ENCODE peak calls at places on chromosomes 16 and 17, in eight cellular contexts. L is OCI-LY7, V is endothelial cell of umbilical vein, T is left ventricle myocardium inferior, U is heart right ventricle, B is ovary, Z is mucosa of descending colon, K is Panc1. D is an unnamed sample. For H3K36me3 and H3K4me1, the result is how much of the 10 kb centered on the place peaks cover.

GRCh38 chr16:81277681-81278080 is 37.1 kb upstream of the GAN start:
- DNase-seq in L (no peak), V (no peak), T (no peak), U (no peak), B (no peak), Z (no peak), K (no peak), D (peak)

GRCh38 chr16:66580605-66581209 is 1.4 kb downstream of the CMTM2 start:
- DNase-seq in L (no peak), V (no peak), T (no peak), U (no peak), B (no peak), Z (no peak), K (no peak), D (no peak)

GRCh38 chr17:17723354-17724261 is 42.4 kb downstream of the RAI1 start:
- DNase-seq in L (no peak), V (peak), T (no peak), U (no peak), B (peak), Z (no peak), K (no peak), D (no peak)

GRCh38 chr16:8859913-8860881 is 8.6 kb downstream of the CARHSP1 start:
- DNase-seq in L (no peak), V (peak), T (peak), U (no peak), B (peak), Z (peak), K (no peak), D (peak)

GRCh38 chr17:83145358-83145738 is 65.9 kb downstream of the METRNL start:
- DNase-seq in L (no peak), V (no peak), T (no peak), U (no peak), B (no peak), Z (no peak), K (no peak), D (no peak)

GRCh38 chr17:13086142-13086769 is 68.4 kb upstream of the ELAC2 start:
- DNase-seq in L (no peak), V (no peak), T (peak), U (no peak), B (no peak), Z (no peak), K (no peak), D (no peak)

GRCh38 chr17:83076930-83077329 is 2.5 kb upstream of the METRNL start:
- DNase-seq in L (no peak), V (no peak), T (no peak), U (no peak), B (no peak), Z (no peak), K (no peak), D (peak)

GRCh38 chr16:88539261-88539651 is 30.9 kb upstream of the ZC3H18 start:
- DNase-seq in L (no peak), V (no peak), T (no peak), U (no peak), B (no peak), Z (no peak), K (no peak), D (no peak)

GRCh38 chr16:13779676-13780075 is 140.3 kb upstream of the ERCC4 start:
- DNase-seq in L (no peak), V (no peak), T (no peak), U (no peak), B (no peak), Z (no peak), K (no peak), D (no peak)

GRCh38 chr17:40284085-40284713 is 3.5 kb upstream of the CDC6 start:
- DNase-seq in L (no peak), V (peak), T (no peak), U (no peak), B (no peak), Z (no peak), K (no peak), D (peak)

GRCh38 chr17:45787044-45787443 is 2.9 kb downstream of the CRHR1 start:
- DNase-seq in L (no peak), V (no peak), T (no peak), U (no peak), B (no peak), Z (no peak), K (no peak), D (no peak)

GRCh38 chr16:4052801-4053662 is 63.2 kb downstream of the ADCY9 start:
- DNase-seq in L (no peak), V (peak), T (peak), U (peak), B (no peak), Z (peak), K (no peak), D (no peak)

GRCh38 chr16:50093607-50094570 is 28.1 kb downstream of the HEATR3 start:
- DNase-seq in L (no peak), V (peak), T (peak), U (peak), B (no peak), Z (no peak), K (no peak), D (no peak)

GRCh38 chr16:745739-746138 is 4.9 kb upstream of the CIAO3 start:
- DNase-seq in L (peak), V (no peak), T (no peak), U (no peak), B (no peak), Z (peak), K (no peak), D (no peak)

GRCh38 chr17:82039695-82040299 is 2.3 kb upstream of the DCXR start:
- DNase-seq in L (no peak), V (no peak), T (no peak), U (no peak), B (no peak), Z (no peak), K (no peak), D (no peak)

GRCh38 chr17:74466111-74466784 is at the start of gene CD300A:
- DNase-seq in L (peak), V (no peak), T (peak), U (peak), B (no peak), Z (peak), K (no peak), D (no peak)

GRCh38 chr17:36942031-36942599 is 4.8 kb downstream of the LHX1 start:
- DNase-seq in L (no peak), V (no peak), T (no peak), U (no peak), B (no peak), Z (no peak), K (no peak), D (no peak)

GRCh38 chr17:28485049-28485448 is 11.6 kb downstream of the SLC13A2 start:
- DNase-seq in L (no peak), V (no peak), T (no peak), U (no peak), B (no peak), Z (no peak), K (no peak), D (no peak)

GRCh38 chr16:54482892-54483574 is 196.4 kb upstream of the IRX3 start:
- DNase-seq in L (no peak), V (no peak), T (peak), U (peak), B (no peak), Z (no peak), K (no peak), D (no peak)

GRCh38 chr16:89565506-89566372 is 5.3 kb downstream of the RPL13 start:
- DNase-seq in L (peak), V (peak), T (peak), U (no peak), B (peak), Z (peak), K (no peak), D (peak)

GRCh38 chr16:2691491-2692248 is 9.3 kb downstream of the KCTD5 start:
- DNase-seq in L (no peak), V (no peak), T (peak), U (no peak), B (no peak), Z (peak), K (no peak), D (no peak)

DNA sequence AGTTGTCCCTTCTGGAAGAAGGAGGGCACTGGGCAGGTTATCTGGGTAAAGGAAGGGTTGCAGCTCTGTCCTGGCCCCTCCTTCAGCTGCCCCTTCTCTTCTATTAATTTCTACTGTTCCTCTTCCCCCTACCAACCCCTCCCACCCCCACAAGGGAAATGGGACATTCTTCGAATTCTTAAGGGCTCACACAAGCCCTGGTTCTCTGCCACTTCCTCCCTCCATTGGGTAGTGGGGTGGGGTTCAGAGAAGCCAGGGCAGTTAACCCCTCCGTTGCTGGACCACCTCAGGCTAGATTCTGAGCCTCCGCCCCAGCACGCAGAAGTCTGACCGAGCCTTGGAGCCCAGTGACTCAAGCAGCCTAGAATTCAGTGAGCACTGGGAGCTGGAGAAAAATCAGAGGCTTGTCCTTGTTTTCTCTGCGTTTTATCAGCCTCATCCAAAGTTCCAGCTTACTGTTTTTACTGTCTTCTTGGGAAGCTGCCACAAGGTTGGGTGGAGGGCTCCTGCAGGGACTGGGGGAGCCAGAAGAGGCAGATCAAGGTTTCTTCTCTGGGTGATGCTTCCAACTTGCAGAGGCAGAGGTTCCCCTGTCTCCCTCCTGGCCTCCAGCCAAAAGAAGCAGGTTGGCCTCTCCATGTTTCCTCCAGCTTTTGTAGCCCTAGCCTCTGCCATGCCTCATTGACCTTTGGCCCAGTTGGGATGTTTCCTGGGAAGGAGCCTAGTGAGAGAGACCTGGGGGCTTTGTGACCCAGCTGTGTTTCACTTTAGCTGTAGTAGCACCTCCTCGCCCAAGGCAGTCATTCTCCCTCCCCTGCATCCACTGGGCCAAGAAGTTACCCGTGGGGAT is 10.2 kb downstream of the LASP1 start:
- DNase-seq in L (peak), V (peak), T (no peak), U (peak), B (peak), Z (peak), K (no peak), D (peak)
- H3K36me3 ChIP-seq in L (half or more), V (under half), T (under half), U (under half), B (under half), Z (under half), K (under half), D (under half)

GRCh38 chr16:19219836-19220235 is 51.8 kb downstream of the SYT17 start:
- DNase-seq in L (no peak), V (no peak), T (no peak), U (no peak), B (no peak), Z (no peak), K (no peak), D (no peak)

GRCh38 chr16:19227643-19228042 is 57.9 kb upstream of the CLEC19A start:
- DNase-seq in L (no peak), V (no peak), T (no peak), U (no peak), B (no peak), Z (no peak), K (no peak), D (no peak)

GRCh38 chr16:19218581-19218980 is 50.5 kb downstream of the SYT17 start:
- DNase-seq in L (no peak), V (no peak), T (no peak), U (no peak), B (no peak), Z (no peak), K (no peak), D (no peak)

GRCh38 chr16:19228057-19228456 is 57.5 kb upstream of the CLEC19A start:
- DNase-seq in L (no peak), V (no peak), T (no peak), U (no peak), B (no peak), Z (no peak), K (no peak), D (no peak)

GRCh38 chr16:19223235-19223847 is 55.3 kb downstream of the SYT17 start:
- DNase-seq in L (peak), V (peak), T (no peak), U (no peak), B (no peak), Z (no peak), K (peak), D (peak)
- TF ChIP-seq CTCF in L (peak), V (peak), T (peak), U (peak), B (no peak), Z (peak), K (peak), D (peak)

DNA sequence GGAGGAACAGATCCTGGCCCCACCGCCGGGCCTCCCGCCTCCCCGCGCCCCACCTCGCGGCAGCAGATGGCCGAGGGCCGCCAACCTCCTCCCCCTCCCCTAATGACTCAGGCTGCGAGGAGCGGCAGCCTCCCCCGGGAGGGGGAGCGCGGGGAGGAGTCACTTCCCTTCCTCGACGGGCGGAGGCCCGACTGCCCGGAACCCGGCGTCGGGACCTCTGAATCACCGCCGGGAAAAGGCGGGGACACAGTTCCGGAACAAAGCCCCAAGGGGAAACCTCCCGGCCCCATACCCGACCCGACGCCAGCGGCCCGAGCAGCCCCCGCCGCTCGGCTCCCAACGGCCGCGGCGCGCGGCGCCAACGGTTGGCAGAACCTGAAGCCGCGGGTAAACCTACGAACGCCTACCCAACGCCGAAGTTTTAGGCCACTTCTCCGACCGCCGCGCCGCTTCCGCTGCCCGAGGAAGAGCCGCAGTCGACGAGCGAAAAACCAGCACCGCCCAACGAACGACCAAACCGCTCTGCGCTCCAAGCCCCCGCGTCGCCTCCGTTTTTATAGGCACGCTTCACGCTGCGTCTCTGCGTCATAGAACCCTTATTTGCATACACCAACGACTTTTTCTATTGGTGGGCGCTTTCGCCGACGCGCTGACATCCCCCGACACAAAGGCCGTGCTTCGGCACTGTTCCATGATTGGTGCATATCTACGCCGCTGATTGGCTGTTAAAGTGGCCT is 5.2 kb upstream of the UNK start:
- DNase-seq in L (peak), V (peak), T (peak), U (peak), B (peak), Z (peak), K (peak), D (peak)
- H3K4me1 ChIP-seq in L (under half), V (under half), T (half or more), U (half or more), B (under half), Z (under half), K (under half), D (under half)

GRCh38 chr17:21537302-21537701 is 155.0 kb upstream of the KCNJ18 start:
- DNase-seq in L (no peak), V (no peak), T (no peak), U (no peak), B (no peak), Z (no peak), K (no peak), D (no peak)
- H3K36me3 ChIP-seq in L (under half), V (under half), T (under half), U (under half), B (under half), Z (under half), K (under half), D (under half)

DNA sequence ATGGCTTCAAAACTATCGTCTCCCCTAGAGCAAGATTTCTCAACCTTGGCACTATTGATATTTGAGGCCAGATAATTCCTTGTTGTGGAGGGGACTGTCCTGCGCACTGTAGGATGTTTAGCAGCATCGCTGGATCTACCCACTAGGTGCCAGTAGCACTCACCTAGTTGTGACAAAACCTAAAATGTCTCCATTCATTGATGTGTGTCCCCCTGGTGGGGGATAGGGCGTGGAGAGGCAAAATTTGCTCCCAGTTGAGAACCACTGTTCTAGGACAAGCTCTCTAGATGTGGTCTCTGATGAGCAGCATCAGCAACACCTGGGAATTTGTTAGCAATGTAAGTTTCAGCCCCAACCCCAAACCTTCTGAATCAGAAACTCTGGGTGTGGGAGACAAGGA is 259.0 kb downstream of the XYLT1 start:
- DNase-seq in L (peak), V (no peak), T (no peak), U (no peak), B (no peak), Z (no peak), K (no peak), D (peak)
- TF ChIP-seq CTCF in L (peak), V (no peak), T (peak), U (peak), B (no peak), Z (no peak), K (peak), D (peak)

DNA sequence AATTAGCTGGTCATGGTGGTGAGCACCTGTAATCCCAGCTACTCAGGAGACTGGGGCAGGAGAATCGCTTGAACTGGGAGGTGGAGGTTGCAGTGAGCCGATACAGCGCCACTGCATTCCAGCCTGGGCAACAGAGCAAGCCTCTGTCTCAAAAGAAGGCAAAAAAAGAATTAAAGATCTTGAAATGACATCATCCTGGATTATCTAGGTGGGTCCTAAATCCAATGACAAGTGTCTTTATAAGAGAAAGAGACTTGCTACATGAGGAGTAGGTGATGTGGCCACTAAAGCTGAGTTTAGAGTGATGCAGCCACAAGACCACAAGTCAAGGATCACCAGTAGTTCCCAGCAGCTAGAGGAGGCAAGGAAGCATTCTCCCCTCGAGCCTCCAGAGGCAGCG is 15.8 kb downstream of the CIITA start:
- DNase-seq in L (no peak), V (no peak), T (no peak), U (no peak), B (no peak), Z (no peak), K (no peak), D (no peak)
- H3K4me1 ChIP-seq in L (half or more), V (under half), T (under half), U (under half), B (under half), Z (under half), K (under half), D (under half)

D was measured in Caco-2.